ENCODE peak calls at places on chromosomes 1 and 21, in five cellular contexts. B is T1000; L is GM06990; S is effector CD4-positive, alpha-beta T cell; V is stimulated activated CD4-positive, alpha-beta T cell treated with anti-CD3 and anti-CD28 coated beads, Interleukin-2, amount 100 ng/mL, for 48 hours. A is an unnamed sample.
A peak's percentile ranks its signal among the peaks of the same experiment; 100 is the strongest.

GRCh38 chr1:86928819-86929218 is 14.4 kb downstream of the HS2ST1 start:
- DNase-seq in S (no peak), B (no peak), L (no peak), V (no peak), A (no peak)

GRCh38 chr21:27725916-27726315 is 759.0 kb upstream of the ADAMTS5 start:
- DNase-seq in B (no peak), S (no peak), L (no peak), V (no peak), A (no peak)

GRCh38 chr1:224014328-224014649 is 99.6 kb upstream of the FBXO28 start:
- DNase-seq in V (no peak), S (no peak), L (no peak), B (no peak), A (no peak)

GRCh38 chr1:11134352-11135266 is 34.9 kb upstream of the EXOSC10 start:
- DNase-seq in S (no peak), B (peak; percentile 64), V (no peak), L (no peak), A (peak; percentile 48)

GRCh38 chr1:168431882-168432281 is 111.9 kb downstream of the XCL2 start:
- DNase-seq in B (no peak), L (no peak), V (no peak), S (no peak), A (no peak)

GRCh38 chr1:77990629-77991204 is 11.8 kb upstream of the FUBP1 start:
- DNase-seq in B (no peak), V (no peak), L (no peak), S (no peak), A (no peak)

GRCh38 chr1:47507140-47507539 is 69.3 kb downstream of the FOXD2 start:
- DNase-seq in L (no peak), V (no peak), B (no peak), S (no peak), A (no peak)

GRCh38 chr1:234771642-234772344 is 161.8 kb upstream of the IRF2BP2 start:
- DNase-seq in B (no peak), L (peak; percentile 42), S (no peak), V (no peak), A (no peak)

GRCh38 chr1:76583237-76583868 is 283.9 kb upstream of the ST6GALNAC5 start:
- DNase-seq in S (no peak), L (no peak), V (no peak), B (no peak), A (no peak)

GRCh38 chr1:170250531-170251276 is 104.9 kb downstream of the NTMT2 start:
- DNase-seq in B (no peak), V (no peak), L (no peak), S (no peak), A (no peak)

GRCh38 chr1:27391511-27392095 is 819 bp upstream of the GPR3 start:
- DNase-seq in B (peak; percentile 35), S (peak; percentile 25), L (no peak), V (no peak), A (peak; percentile 75)

GRCh38 chr21:15227919-15228318 is 163.1 kb upstream of the NRIP1 start:
- DNase-seq in V (no peak), B (no peak), L (no peak), S (no peak), A (no peak)

GRCh38 chr1:16925635-16926490 is 4.1 kb downstream of the CROCC start:
- DNase-seq in B (no peak), V (no peak), S (no peak), L (no peak), A (peak; percentile 88)

GRCh38 chr1:22207605-22208264 is 64.8 kb upstream of the WNT4 start:
- DNase-seq in B (no peak), S (no peak), L (no peak), V (no peak), A (no peak)

GRCh38 chr1:46667782-46668760 is at the start of gene ATPAF1:
- DNase-seq in V (peak; percentile 53), B (peak; percentile 33), S (peak; percentile 25), L (peak; percentile 83), A (peak; percentile 70)

GRCh38 chr1:1989102-1989542 is 14.5 kb downstream of the CFAP74 start:
- DNase-seq in V (no peak), S (no peak), B (no peak), L (no peak), A (no peak)

GRCh38 chr21:44603911-44604310 is 3.5 kb downstream of the KRTAP10-7 start:
- DNase-seq in B (no peak), V (no peak), L (no peak), S (no peak), A (no peak)

GRCh38 chr1:183002797-183003594 is 20.2 kb upstream of the LAMC1 start:
- DNase-seq in V (no peak), B (no peak), L (no peak), S (no peak), A (no peak)

GRCh38 chr1:209411491-209411929 is 172.0 kb upstream of the CAMK1G start:
- DNase-seq in S (no peak), L (no peak), B (no peak), V (no peak), A (no peak)

GRCh38 chr1:52237430-52237829 is 95.5 kb downstream of the ZFYVE9 start:
- DNase-seq in L (no peak), S (no peak), V (no peak), B (peak; percentile 11), A (no peak)

GRCh38 chr1:28147264-28148094 is 29.0 kb downstream of the PTAFR start:
- DNase-seq in L (peak; percentile 37), S (no peak), B (no peak), V (no peak), A (no peak)

GRCh38 chr1:116134178-116134773 is 23.1 kb downstream of the MAB21L3 start:
- DNase-seq in L (no peak), V (no peak), S (no peak), B (no peak), A (no peak)

GRCh38 chr1:68180441-68181164 is 51.7 kb downstream of the WLS start:
- DNase-seq in B (no peak), L (no peak), V (no peak), S (no peak), A (no peak)

GRCh38 chr1:204327359-204327758 is 32.4 kb downstream of the PLEKHA6 start:
- DNase-seq in B (no peak), S (no peak), L (peak; percentile 21), V (no peak), A (no peak)

GRCh38 chr1:206468571-206468970 is 1.7 kb upstream of the IKBKE start:
- DNase-seq in S (no peak), L (no peak), V (no peak), B (no peak), A (no peak)

GRCh38 chr1:111846842-111847241 is 91.1 kb downstream of the DDX20 start:
- DNase-seq in B (no peak), V (no peak), S (no peak), L (no peak), A (no peak)

GRCh38 chr1:87291107-87291506 is 37.6 kb upstream of the LMO4 start:
- DNase-seq in V (no peak), S (no peak), L (no peak), B (no peak), A (no peak)

GRCh38 chr1:167431261-167431908 is 86.9 kb downstream of the CD247 start:
- DNase-seq in B (no peak), L (peak; percentile 28), S (no peak), V (no peak), A (no peak)

GRCh38 chr1:236809133-236809532 is 14.0 kb downstream of the MTR start:
- DNase-seq in B (no peak), S (no peak), V (no peak), L (no peak), A (no peak)

GRCh38 chr1:50929376-50929958 is 30.6 kb downstream of the FAF1 start:
- DNase-seq in B (no peak), S (no peak), V (no peak), L (no peak), A (no peak)

GRCh38 chr1:145702826-145703225 is 4.3 kb downstream of the PDZK1 start:
- DNase-seq in B (no peak), S (no peak), L (no peak), V (no peak), A (no peak)

GRCh38 chr1:43443197-43443946 is 10.4 kb downstream of the HYI start:
- DNase-seq in S (no peak), V (no peak), B (no peak), L (no peak), A (no peak)

GRCh38 chr21:34513109-34513675 is 1.2 kb upstream of the KCNE1 start:
- DNase-seq in S (no peak), L (no peak), V (no peak), B (no peak), A (no peak)